ENCODE peak calls at places on chromosomes 7 and 10, in four cellular contexts. S is uterus, W is Peyer's patch, T is IMR-90. X is an unnamed sample.

GRCh38 chr10:131960631-131961046 is 21.1 kb downstream of the BNIP3 start:
- DNase-seq in T (no peak), S (no peak), W (no peak), X (no peak)

GRCh38 chr7:148185050-148185449 is 405.5 kb upstream of the C7orf33 start:
- DNase-seq in W (no peak), T (no peak), S (no peak), X (no peak)

GRCh38 chr10:111344804-111345203 is 268.0 kb downstream of the ADRA2A start:
- DNase-seq in T (no peak), S (no peak), W (no peak), X (no peak)

GRCh38 chr10:93160829-93161228 is 87.1 kb downstream of the CYP26A1 start:
- DNase-seq in T (peak; percentile 39), W (no peak), S (no peak), X (no peak)

GRCh38 chr10:12656518-12657142 is 307.3 kb downstream of the CAMK1D start:
- DNase-seq in S (no peak), T (peak; percentile 75), W (no peak), X (no peak)

GRCh38 chr10:131179386-131179785 is 132.1 kb downstream of the TCERG1L start:
- DNase-seq in T (no peak), S (no peak), W (no peak), X (peak; percentile 27)

GRCh38 chr7:98509836-98510235 is 107.2 kb upstream of the NPTX2 start:
- DNase-seq in W (no peak), S (no peak), T (no peak), X (no peak)

GRCh38 chr7:128739990-128740682 is 977 bp downstream of the CALU start:
- DNase-seq in T (no peak), W (no peak), S (no peak), X (no peak)

GRCh38 chr10:125694874-125695273 is 11.9 kb upstream of the TEX36 start:
- DNase-seq in W (no peak), S (no peak), T (peak; percentile 85), X (no peak)

GRCh38 chr7:2644514-2645273 is 12.9 kb downstream of the TTYH3 start:
- DNase-seq in W (no peak), T (no peak), S (no peak), X (no peak)

GRCh38 chr7:22187691-22188348 is 169.1 kb downstream of the RAPGEF5 start:
- DNase-seq in T (no peak), W (no peak), S (no peak), X (no peak)

GRCh38 chr10:114753126-114753525 is 68.5 kb upstream of the FHIP2A start:
- DNase-seq in T (peak; percentile 77), W (no peak), S (no peak), X (no peak)

GRCh38 chr7:2003931-2004812 is 228.6 kb downstream of the MAD1L1 start:
- DNase-seq in S (peak; percentile 10), W (no peak), T (no peak), X (peak; percentile 8)

GRCh38 chr7:103343758-103344452 is 662 bp downstream of the DNAJC2 start:
- DNase-seq in W (no peak), T (peak; percentile 34), S (peak; percentile 15), X (peak; percentile 56)

GRCh38 chr7:16431646-16432424 is 10.5 kb upstream of the CRPPA start:
- DNase-seq in W (no peak), T (no peak), S (no peak), X (no peak)

GRCh38 chr7:108326938-108327337 is 129.3 kb downstream of the NRCAM start:
- DNase-seq in W (no peak), S (no peak), T (no peak), X (no peak)

GRCh38 chr10:44473146-44473545 is 88.2 kb upstream of the CXCL12 start:
- DNase-seq in W (no peak), S (no peak), T (no peak), X (no peak)

GRCh38 chr10:116893686-116894037 is 44.4 kb downstream of the ENO4 start:
- DNase-seq in W (no peak), S (no peak), T (no peak), X (no peak)

GRCh38 chr7:132930881-132931280 is 151.0 kb downstream of the CHCHD3 start:
- DNase-seq in T (peak; percentile 3), W (no peak), S (no peak), X (no peak)

GRCh38 chr10:72688208-72688651 is 3.7 kb upstream of the MCU start:
- DNase-seq in S (no peak), T (peak; percentile 95), W (no peak), X (no peak)

GRCh38 chr7:143882611-143883078 is 19.3 kb downstream of the TCAF1 start:
- DNase-seq in W (no peak), T (peak; percentile 56), S (peak; percentile 70), X (peak; percentile 84)

DNA sequence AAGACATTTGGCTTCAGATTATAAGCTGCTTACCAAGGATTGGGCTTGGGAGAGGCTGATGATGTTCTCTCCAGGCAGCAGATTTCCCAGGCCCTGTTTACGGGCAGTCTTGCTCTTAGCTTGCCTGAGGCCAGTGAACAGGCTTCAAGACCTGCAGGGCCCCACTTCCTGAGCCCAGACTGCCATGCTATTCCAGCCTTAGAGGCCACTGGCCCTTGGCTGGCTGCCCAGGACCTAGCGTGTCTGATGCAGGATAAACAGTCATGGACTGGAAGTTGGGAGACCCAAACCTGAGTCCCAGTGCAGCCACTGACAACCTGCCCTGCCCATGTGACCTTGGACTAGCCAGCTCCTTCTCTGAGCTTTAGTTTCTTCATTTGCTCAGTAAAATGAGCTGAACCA is 2.9 kb downstream of the PRXL2A start:
- DNase-seq in T (no peak), W (no peak), S (no peak), X (peak; percentile 71)
- TF ChIP-seq POLR2A in T (no peak), W (no peak), S (no peak), X (no peak)

DNA sequence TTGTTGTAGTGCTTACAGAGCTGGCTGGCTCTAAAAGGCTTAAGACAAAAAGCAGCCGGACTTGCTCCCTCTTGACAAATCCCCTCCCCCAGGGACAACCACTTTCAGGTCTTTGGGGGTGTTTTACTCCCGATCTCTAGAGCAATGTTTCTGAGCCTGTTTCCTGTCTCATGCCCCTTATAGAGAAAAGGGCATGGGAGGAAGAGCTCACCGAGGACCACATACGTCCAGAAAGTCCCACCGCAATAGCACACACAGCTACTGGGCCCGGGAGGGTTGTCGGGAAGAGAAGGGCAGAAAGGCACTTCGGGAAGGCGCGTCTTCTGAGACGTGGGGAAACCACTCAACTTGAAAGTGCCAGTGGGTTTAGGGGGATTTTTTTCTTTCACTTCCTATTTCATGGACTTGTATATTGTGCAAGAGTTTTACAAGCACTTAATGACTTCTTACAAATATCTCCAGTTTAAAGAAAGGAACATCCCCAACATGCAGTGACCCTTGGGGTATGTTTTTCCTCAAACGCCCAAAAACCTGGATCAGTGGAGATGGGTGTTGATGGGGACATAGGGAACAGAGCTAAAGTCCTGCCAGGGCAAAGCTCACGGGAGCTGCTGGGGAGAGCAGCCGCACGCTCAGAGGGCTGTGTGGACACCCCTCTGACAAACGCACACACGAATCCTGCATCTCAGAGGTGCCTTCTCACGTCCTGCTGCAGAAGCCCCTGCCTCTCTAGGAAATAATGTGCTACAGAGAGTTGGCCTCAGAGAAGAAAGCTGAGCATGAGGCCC is 27.0 kb downstream of the LRRC20 start:
- DNase-seq in S (no peak), T (no peak), W (peak; percentile 35), X (no peak)
- H3K4me3 ChIP-seq in S (no peak overlapping the region), T (no peak overlapping the region), W (peak overlapping the region; percentile 26), X (no peak overlapping the region)

DNA sequence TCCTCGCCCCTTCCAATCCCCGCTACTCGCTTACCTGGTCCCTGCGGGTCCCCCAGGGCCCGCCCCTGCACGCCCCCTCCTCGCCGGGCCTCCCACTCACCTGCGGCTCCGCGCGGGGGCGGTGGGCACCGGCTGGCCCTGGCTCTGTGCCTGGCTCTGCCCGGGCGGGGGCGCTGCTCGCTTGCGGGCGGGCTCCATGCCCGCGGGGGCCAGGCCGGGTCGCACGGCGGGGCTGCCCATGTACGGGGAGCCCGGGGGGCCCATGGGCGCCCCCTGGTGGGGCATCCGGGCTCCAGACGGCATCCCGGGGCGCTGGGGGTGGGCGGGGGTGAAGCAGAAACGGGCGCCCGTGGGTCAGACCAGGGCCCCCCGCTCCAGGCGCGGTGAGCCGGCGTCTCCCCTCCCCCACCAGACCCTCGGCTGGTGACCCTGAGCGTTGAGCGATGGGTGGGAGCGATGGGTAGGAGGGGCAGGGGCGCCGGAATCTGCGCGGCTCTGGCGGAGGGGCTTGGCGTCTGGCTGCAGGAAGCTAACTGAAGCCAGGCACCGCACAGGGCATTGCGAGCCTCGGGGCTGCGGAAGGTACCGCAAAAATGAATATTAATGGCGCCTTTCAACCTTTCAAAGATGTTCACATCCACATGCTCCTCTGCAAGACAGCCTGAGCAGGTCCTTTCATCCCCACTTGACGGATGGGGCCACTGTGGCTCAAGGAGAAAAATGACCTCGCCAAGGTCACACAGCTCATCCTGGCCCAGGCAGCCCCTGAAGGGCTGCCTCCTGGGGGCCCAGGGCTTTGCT is 2.9 kb downstream of the SMARCD3 start:
- DNase-seq in T (no peak), W (peak; percentile 61), S (peak; percentile 55), X (no peak)
- H3K4me1 ChIP-seq in T (peaks cover 32% of the 10 kb centered on the region), W (peaks cover 67% of the 10 kb centered on the region), S (no peaks in the 10 kb centered on the region), X (peaks cover 22% of the 10 kb centered on the region)

DNA sequence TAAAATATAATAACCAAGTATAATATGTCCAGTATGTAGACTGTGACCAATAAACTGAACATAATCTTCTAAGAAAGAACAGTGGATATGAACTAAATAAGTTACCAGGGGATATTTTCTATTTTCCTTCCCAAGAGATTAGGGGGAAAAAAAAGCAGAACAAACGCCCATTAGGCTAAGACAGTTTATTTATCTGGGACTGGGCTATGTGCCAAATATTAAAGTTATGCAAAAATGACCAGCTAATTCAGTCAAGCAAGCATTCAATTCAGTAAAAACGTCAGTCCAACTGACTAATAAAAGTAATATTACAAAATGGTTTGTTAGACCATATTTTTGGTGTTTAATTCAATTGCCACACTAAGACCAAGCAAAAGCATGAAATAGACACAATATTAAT is 122.2 kb downstream of the TSPAN12 start:
- DNase-seq in S (no peak), W (no peak), T (peak; percentile 72), X (no peak)
- TF ChIP-seq POLR2A in S (no peak), W (no peak), T (no peak), X (no peak)

DNA sequence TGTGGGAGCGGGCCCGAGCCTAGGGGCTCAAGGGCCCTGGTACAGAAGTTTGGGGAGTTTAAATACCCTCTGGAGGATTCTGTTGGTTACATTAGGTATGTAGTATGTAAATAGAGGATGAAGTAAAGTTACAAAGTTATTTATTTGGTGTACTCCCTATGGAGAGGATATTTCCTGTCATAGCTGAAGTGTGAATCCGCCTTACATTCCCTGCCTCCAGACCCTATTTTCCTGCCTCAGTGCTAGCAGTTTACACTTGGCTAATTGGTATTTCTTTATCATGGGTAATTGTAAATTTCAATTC is 60.6 kb upstream of the KLF14 start:
- DNase-seq in S (no peak), T (no peak), W (no peak), X (no peak)
- H3K4me3 ChIP-seq in S (no peak overlapping the region), T (peak overlapping the region; percentile 10), W (no peak overlapping the region), X (no peak overlapping the region)

GRCh38 chr7:139655305-139655704 is 122.5 kb downstream of the HIPK2 start:
- DNase-seq in S (no peak), W (no peak), T (no peak), X (no peak)
- H3K4me1 ChIP-seq in S (no peaks in the 10 kb centered on the region), W (no peaks in the 10 kb centered on the region), T (peaks cover 24% of the 10 kb centered on the region), X (peaks cover 73% of the 10 kb centered on the region)

GRCh38 chr10:91603931-91604331 is 28.9 kb downstream of the PPP1R3C start:
- DNase-seq in W (no peak), S (no peak), T (no peak), X (no peak)

GRCh38 chr10:91603173-91603572 is 29.7 kb downstream of the PPP1R3C start:
- DNase-seq in W (no peak), S (no peak), T (no peak), X (no peak)

GRCh38 chr10:91604462-91604935 is 28.4 kb downstream of the PPP1R3C start:
- DNase-seq in S (no peak), T (no peak), W (no peak), X (no peak)

GRCh38 chr10:91605968-91606367 is 26.9 kb downstream of the PPP1R3C start:
- DNase-seq in W (no peak), S (no peak), T (no peak), X (no peak)

GRCh38 chr10:91604936-91605534 is 27.8 kb downstream of the PPP1R3C start:
- DNase-seq in W (no peak), S (no peak), T (peak; percentile 79), X (no peak)
- TF ChIP-seq POLR2A in W (no peak), S (no peak), T (no peak), X (no peak)

X was measured in right lobe of liver.